ENCODE peak calls at places on chromosomes 3 and 15, in four cellular contexts. T is PC-9, E is heart left ventricle, W is HL-60. K is an unnamed sample.
A peak's percentile ranks its signal among the peaks of the same experiment; 100 is the strongest.

GRCh38 chr3:177447938-177448337 is 250.7 kb upstream of the TBL1XR1 start:
- DNase-seq in W (no peak), E (no peak), T (peak; percentile 95), K (no peak)

GRCh38 chr3:100234364-100234763 is 26.4 kb upstream of the TBC1D23 start:
- DNase-seq in T (no peak), E (no peak), W (no peak), K (no peak)

GRCh38 chr3:20622304-20622703 is 436.3 kb upstream of the SGO1 start:
- DNase-seq in T (no peak), W (no peak), E (no peak), K (no peak)

GRCh38 chr15:90227336-90227735 is 6.4 kb downstream of the CIB1 start:
- DNase-seq in E (no peak), W (no peak), T (no peak), K (no peak)

GRCh38 chr3:43153189-43154083 is 47.6 kb upstream of the POMGNT2 start:
- DNase-seq in E (peak; percentile 81), T (no peak), W (no peak), K (peak; percentile 43)

GRCh38 chr15:65916664-65917406 is 47.5 kb downstream of the RAB11A start:
- DNase-seq in E (peak; percentile 65), T (peak; percentile 71), W (no peak), K (peak; percentile 58)

GRCh38 chr3:193563429-193563828 is 8.7 kb upstream of the ATP13A4 start:
- DNase-seq in T (no peak), E (no peak), W (no peak), K (no peak)

GRCh38 chr3:67657192-67657591 is 2.8 kb upstream of the SUCLG2 start:
- DNase-seq in T (no peak), W (no peak), E (no peak), K (no peak)

GRCh38 chr3:147509444-147509843 is 100.3 kb downstream of the ZIC1 start:
- DNase-seq in W (no peak), E (no peak), T (no peak), K (no peak)

GRCh38 chr3:71168043-71168720 is 415.3 kb downstream of the FOXP1 start:
- DNase-seq in W (no peak), E (no peak), T (no peak), K (no peak)

GRCh38 chr3:39260957-39261356 is 18.9 kb downstream of the CX3CR1 start:
- DNase-seq in E (peak; percentile 92), T (peak; percentile 29), W (peak; percentile 98), K (no peak)

GRCh38 chr3:77326586-77326985 is 286.7 kb downstream of the ROBO2 start:
- DNase-seq in W (no peak), T (no peak), E (no peak), K (no peak)

GRCh38 chr3:100059472-100059871 is 54.8 kb downstream of the FILIP1L start:
- DNase-seq in E (no peak), W (no peak), T (no peak), K (no peak)

GRCh38 chr15:94367726-94368535 is 136.6 kb downstream of the MCTP2 start:
- DNase-seq in T (no peak), E (no peak), W (no peak), K (no peak)

GRCh38 chr3:73559730-73560129 is 65.0 kb downstream of the PDZRN3 start:
- DNase-seq in E (no peak), T (no peak), W (no peak), K (no peak)
- H3K27ac ChIP-seq in E (no peak overlapping the region), T (no peak overlapping the region), W (no peak overlapping the region), K (no peak overlapping the region)

GRCh38 chr3:152267831-152268500 is 763 bp upstream of the MBNL1 start:
- DNase-seq in W (no peak), T (no peak), E (no peak), K (no peak)

GRCh38 chr3:152268501-152269422 is at the start of gene MBNL1:
- DNase-seq in E (peak; percentile 84), T (peak; percentile 77), W (peak; percentile 81), K (peak; percentile 82)

GRCh38 chr3:152269423-152270144 is 855 bp downstream of the MBNL1 start:
- DNase-seq in E (peak; percentile 58), W (no peak), T (peak; percentile 54), K (no peak)

GRCh38 chr3:152264378-152264777 is 4.4 kb upstream of the MBNL1 start:
- DNase-seq in E (no peak), W (no peak), T (no peak), K (no peak)

DNA sequence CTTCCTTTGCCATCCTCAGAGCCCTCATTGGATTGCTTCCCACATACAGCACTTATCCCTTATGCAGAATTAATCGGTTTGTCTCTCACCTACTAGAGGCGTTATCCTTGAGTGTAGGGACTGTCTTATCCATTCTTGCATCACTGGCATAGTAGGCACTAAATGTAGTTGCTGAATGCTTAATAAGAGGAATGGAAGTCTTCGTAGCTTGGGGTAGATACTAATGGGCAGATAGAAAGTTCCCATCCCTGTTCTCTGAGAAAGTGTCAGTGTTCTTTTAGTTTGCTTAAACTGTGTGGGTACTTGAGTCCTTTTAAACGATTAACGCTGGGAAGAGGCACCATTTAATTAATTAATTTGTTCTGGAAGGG is 1.4 kb upstream of the MBNL1 start:
- DNase-seq in W (no peak), T (no peak), E (no peak), K (no peak)
- H3K27ac ChIP-seq in W (peak overlapping the region; percentile 97), T (no peak overlapping the region), E (peak overlapping the region; percentile 99), K (peak overlapping the region; percentile 96)

DNA sequence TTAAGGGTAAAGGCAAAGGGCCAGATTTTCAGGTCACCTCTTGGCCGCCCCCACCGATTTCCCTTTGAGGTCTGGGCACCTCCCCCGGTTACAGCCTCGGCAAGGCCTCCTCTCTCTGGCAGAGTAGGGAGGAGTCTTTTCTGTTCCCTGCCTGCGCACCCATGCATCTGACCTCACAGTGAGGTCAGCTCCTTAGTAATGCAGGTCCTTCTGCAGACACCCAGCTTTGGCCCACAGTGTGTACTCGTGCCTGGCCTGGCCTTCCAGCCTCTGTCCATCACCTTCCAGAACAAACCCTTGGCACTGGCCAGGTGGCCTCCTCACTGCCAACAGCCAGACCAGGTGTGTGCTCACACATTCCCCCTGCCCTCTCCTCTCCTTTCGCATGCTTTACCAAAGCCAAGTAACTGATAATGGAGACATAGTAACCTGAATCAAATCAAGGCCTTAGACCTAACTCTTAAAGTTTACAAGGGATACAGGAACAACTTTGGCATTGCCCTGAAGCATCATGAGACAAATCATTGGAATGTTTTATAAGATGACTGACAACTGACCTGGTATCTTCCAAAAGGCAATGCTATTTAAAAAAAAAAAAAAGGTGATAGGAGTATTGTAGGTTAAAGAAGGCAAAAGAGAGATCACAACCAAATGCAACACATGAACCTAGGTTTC is 61.3 kb downstream of the CORO2B start:
- DNase-seq in T (no peak), W (no peak), E (no peak), K (no peak)
- H3K27ac ChIP-seq in T (no peak overlapping the region), W (no peak overlapping the region), E (peak overlapping the region; percentile 21), K (peak overlapping the region; percentile 41)

GRCh38 chr3:126288314-126288713 is 68.9 kb downstream of the KLF15 start:
- DNase-seq in W (no peak), T (no peak), E (peak; percentile 67), K (peak; percentile 40)

GRCh38 chr3:126287171-126287535 is 70.1 kb downstream of the KLF15 start:
- DNase-seq in E (no peak), W (no peak), T (no peak), K (no peak)

GRCh38 chr3:126285369-126285768 is 71.8 kb downstream of the KLF15 start:
- DNase-seq in E (no peak), W (no peak), T (no peak), K (no peak)

GRCh38 chr3:126290325-126290724 is 66.9 kb downstream of the KLF15 start:
- DNase-seq in W (no peak), T (no peak), E (no peak), K (no peak)

GRCh38 chr3:126287536-126288181 is 69.5 kb downstream of the KLF15 start:
- DNase-seq in T (peak; percentile 55), E (peak; percentile 75), W (no peak), K (no peak)
- H3K27ac ChIP-seq in T (no peak overlapping the region), E (peak overlapping the region; percentile 71), W (no peak overlapping the region), K (peak overlapping the region; percentile 82)